ENCODE peak calls at places on chromosome 7, in six cellular contexts. One of them, this sample, is unnamed.

GRCh38 chr7:124251616-124252015 is 218.7 kb upstream of the TMEM229A start:
- DNase-seq in MM.1S: no peak
- DNase-seq in OCI-LY7: no peak
- DNase-seq in GM23338: no peak
- DNase-seq in fibroblast of lung: no peak
- DNase-seq in keratinocyte: no peak
- DNase-seq in this sample: no peak

GRCh38 chr7:84637568-84638338 is 443.2 kb upstream of the SEMA3A start:
- DNase-seq in keratinocyte: peak; percentile 21
- DNase-seq in MM.1S: no peak
- DNase-seq in fibroblast of lung: peak; percentile 96
- DNase-seq in OCI-LY7: no peak
- DNase-seq in GM23338: peak; percentile 74
- DNase-seq in this sample: peak; percentile 58

GRCh38 chr7:375491-375821 is 85.5 kb downstream of the FOXL3 start:
- DNase-seq in fibroblast of lung: no peak
- DNase-seq in GM23338: no peak
- DNase-seq in MM.1S: no peak
- DNase-seq in keratinocyte: no peak
- DNase-seq in OCI-LY7: no peak
- DNase-seq in this sample: no peak

GRCh38 chr7:45021604-45022296 is 21.7 kb downstream of the CCM2 start:
- DNase-seq in GM23338: no peak
- DNase-seq in MM.1S: no peak
- DNase-seq in OCI-LY7: no peak
- DNase-seq in fibroblast of lung: peak; percentile 65
- DNase-seq in keratinocyte: no peak
- DNase-seq in this sample: peak; percentile 51

GRCh38 chr7:38728145-38728544 is 97.0 kb upstream of the AMPH start:
- DNase-seq in MM.1S: no peak
- DNase-seq in fibroblast of lung: peak; percentile 66
- DNase-seq in OCI-LY7: no peak
- DNase-seq in GM23338: no peak
- DNase-seq in keratinocyte: no peak
- DNase-seq in this sample: no peak

GRCh38 chr7:100158229-100159098 is at the start of gene TRAPPC14:
- DNase-seq in fibroblast of lung: peak; percentile 80
- DNase-seq in keratinocyte: no peak
- DNase-seq in GM23338: peak; percentile 97
- DNase-seq in MM.1S: peak; percentile 78
- DNase-seq in OCI-LY7: peak; percentile 87
- DNase-seq in this sample: peak; percentile 65

GRCh38 chr7:47518827-47519226 is 63.1 kb downstream of the TNS3 start:
- DNase-seq in keratinocyte: no peak
- DNase-seq in MM.1S: no peak
- DNase-seq in OCI-LY7: no peak
- DNase-seq in GM23338: no peak
- DNase-seq in fibroblast of lung: peak; percentile 90
- DNase-seq in this sample: no peak

GRCh38 chr7:132417037-132417906 is 159.0 kb downstream of the PLXNA4 start:
- DNase-seq in keratinocyte: no peak
- DNase-seq in GM23338: no peak
- DNase-seq in MM.1S: no peak
- DNase-seq in fibroblast of lung: peak; percentile 69
- DNase-seq in OCI-LY7: no peak
- DNase-seq in this sample: no peak

GRCh38 chr7:1700086-1700485 is 30.0 kb downstream of the ELFN1 start:
- DNase-seq in keratinocyte: no peak
- DNase-seq in GM23338: no peak
- DNase-seq in MM.1S: no peak
- DNase-seq in fibroblast of lung: no peak
- DNase-seq in OCI-LY7: no peak
- DNase-seq in this sample: no peak

GRCh38 chr7:27636326-27637006 is 26.2 kb downstream of the HIBADH start:
- DNase-seq in OCI-LY7: no peak
- DNase-seq in MM.1S: no peak
- DNase-seq in keratinocyte: no peak
- DNase-seq in fibroblast of lung: no peak
- DNase-seq in GM23338: peak; percentile 47
- DNase-seq in this sample: no peak

GRCh38 chr7:31372538-31372937 is 32.0 kb upstream of the NEUROD6 start:
- DNase-seq in keratinocyte: no peak
- DNase-seq in GM23338: no peak
- DNase-seq in fibroblast of lung: no peak
- DNase-seq in MM.1S: no peak
- DNase-seq in OCI-LY7: no peak
- DNase-seq in this sample: no peak

GRCh38 chr7:18354686-18355085 is 140.9 kb upstream of the HDAC9 start:
- DNase-seq in keratinocyte: no peak
- DNase-seq in OCI-LY7: no peak
- DNase-seq in fibroblast of lung: peak; percentile 63
- DNase-seq in GM23338: no peak
- DNase-seq in MM.1S: no peak
- DNase-seq in this sample: no peak

GRCh38 chr7:156090988-156091387 is 278.7 kb upstream of the SHH start:
- DNase-seq in MM.1S: no peak
- DNase-seq in fibroblast of lung: no peak
- DNase-seq in keratinocyte: no peak
- DNase-seq in OCI-LY7: no peak
- DNase-seq in GM23338: no peak
- DNase-seq in this sample: no peak

GRCh38 chr7:102993532-102994029 is 80.8 kb downstream of the LRRC17 start:
- DNase-seq in GM23338: no peak
- DNase-seq in fibroblast of lung: peak; percentile 91
- DNase-seq in keratinocyte: no peak
- DNase-seq in OCI-LY7: no peak
- DNase-seq in MM.1S: no peak
- DNase-seq in this sample: peak; percentile 2

GRCh38 chr7:37149019-37149814 is 299.4 kb downstream of the ELMO1 start:
- DNase-seq in fibroblast of lung: no peak
- DNase-seq in MM.1S: no peak
- DNase-seq in GM23338: no peak
- DNase-seq in keratinocyte: no peak
- DNase-seq in OCI-LY7: no peak
- DNase-seq in this sample: no peak

DNA sequence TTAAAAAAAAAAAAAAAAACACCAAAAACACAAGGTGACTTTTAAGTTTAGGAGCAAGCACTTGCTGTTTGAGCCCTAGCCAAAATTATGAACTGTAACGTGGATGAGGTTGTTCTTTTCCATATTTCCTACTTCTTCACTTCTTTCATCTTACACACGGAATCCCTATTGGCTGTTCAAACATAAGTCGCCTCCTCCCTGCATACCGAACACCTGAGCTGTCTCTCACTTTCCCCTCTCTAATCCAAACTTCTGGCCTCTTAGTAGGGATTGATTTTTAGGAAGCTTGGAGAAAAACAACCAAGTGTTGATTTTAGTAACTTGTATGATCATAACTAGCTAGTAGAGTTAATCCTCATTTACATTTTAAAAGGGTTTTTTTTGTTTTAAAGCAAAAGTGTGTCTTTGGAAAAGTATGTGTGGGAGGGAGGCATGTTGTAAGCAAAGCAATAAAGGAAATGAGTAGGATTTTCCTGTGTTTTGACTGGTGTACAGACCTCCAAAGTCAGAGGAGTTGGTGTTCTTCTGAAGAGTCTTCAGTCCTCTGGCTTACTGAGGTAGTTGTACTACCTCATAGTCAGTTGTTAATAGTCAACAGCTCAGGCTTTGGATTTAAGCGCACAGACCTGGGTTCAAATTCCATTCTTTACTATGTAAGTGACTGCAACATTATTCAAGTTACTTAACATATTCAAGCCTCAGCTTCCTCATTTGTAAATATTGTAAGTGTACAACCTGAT is 39.3 kb downstream of the RABGEF1 start:
- DNase-seq in OCI-LY7: no peak
- DNase-seq in GM23338: no peak
- DNase-seq in keratinocyte: no peak
- DNase-seq in fibroblast of lung: peak; percentile 53
- DNase-seq in MM.1S: no peak
- DNase-seq in this sample: peak; percentile 33
- H4K20me1 ChIP-seq in OCI-LY7: no peaks in the 10 kb centered on the region
- H4K20me1 ChIP-seq in GM23338: peaks cover 9% of the 10 kb centered on the region
- H4K20me1 ChIP-seq in keratinocyte: peaks cover 2% of the 10 kb centered on the region
- H4K20me1 ChIP-seq in fibroblast of lung: no peaks in the 10 kb centered on the region
- H4K20me1 ChIP-seq in MM.1S: no peaks in the 10 kb centered on the region
- H4K20me1 ChIP-seq in this sample: no peaks in the 10 kb centered on the region

DNA sequence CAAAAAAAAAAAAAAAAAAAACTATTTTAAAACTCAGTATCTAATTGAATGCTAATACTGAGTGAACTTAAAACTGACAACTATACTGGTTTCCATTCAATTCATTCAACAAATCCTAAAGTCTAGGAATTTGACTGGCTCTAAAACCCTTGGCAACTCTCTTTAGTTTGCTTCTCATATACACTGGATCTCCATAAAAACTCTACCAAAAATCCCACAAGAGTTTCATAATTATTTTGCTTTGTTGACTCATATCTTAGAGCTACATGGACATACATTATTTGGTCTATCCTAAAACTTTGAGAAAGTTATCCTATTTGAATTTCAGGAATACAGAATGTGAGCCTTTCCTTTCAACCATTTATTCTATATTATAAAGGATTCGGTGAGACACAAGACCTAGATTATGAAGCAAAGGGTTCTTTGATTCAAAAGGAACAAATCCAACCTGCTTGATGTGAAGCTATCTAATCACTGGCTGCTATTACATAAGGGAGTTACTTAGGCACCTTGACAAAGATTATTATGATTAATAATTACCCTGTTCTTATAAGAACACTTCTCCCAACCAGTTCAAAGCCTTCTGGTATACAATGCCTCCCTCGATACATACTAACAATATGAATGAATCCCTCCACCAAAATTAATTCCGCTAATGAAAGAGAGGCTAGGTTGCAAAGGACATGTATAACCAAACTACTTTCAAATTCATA is 15.8 kb upstream of the KMT2E start:
- DNase-seq in keratinocyte: no peak
- DNase-seq in OCI-LY7: no peak
- DNase-seq in GM23338: no peak
- DNase-seq in MM.1S: no peak
- DNase-seq in fibroblast of lung: no peak
- DNase-seq in this sample: no peak
- H3K36me3 ChIP-seq in keratinocyte: peaks cover 8% of the 10 kb centered on the region
- H3K36me3 ChIP-seq in OCI-LY7: peaks cover 94% of the 10 kb centered on the region
- H3K36me3 ChIP-seq in GM23338: no peaks in the 10 kb centered on the region
- H3K36me3 ChIP-seq in MM.1S: peaks cover 5% of the 10 kb centered on the region
- H3K36me3 ChIP-seq in fibroblast of lung: no peaks in the 10 kb centered on the region
- H3K36me3 ChIP-seq in this sample: peaks cover 12% of the 10 kb centered on the region

GRCh38 chr7:150962743-150963399 is 15.2 kb downstream of the KCNH2 start:
- DNase-seq in keratinocyte: no peak
- DNase-seq in GM23338: peak; percentile 84
- DNase-seq in fibroblast of lung: no peak
- DNase-seq in OCI-LY7: peak; percentile 72
- DNase-seq in MM.1S: peak; percentile 41
- DNase-seq in this sample: no peak

GRCh38 chr7:150964593-150965111 is 13.5 kb downstream of the KCNH2 start:
- DNase-seq in keratinocyte: no peak
- DNase-seq in MM.1S: no peak
- DNase-seq in fibroblast of lung: no peak
- DNase-seq in OCI-LY7: no peak
- DNase-seq in GM23338: peak; percentile 60
- DNase-seq in this sample: no peak

GRCh38 chr7:150962285-150962742 is 15.8 kb downstream of the KCNH2 start:
- DNase-seq in keratinocyte: no peak
- DNase-seq in GM23338: no peak
- DNase-seq in OCI-LY7: no peak
- DNase-seq in fibroblast of lung: no peak
- DNase-seq in MM.1S: no peak
- DNase-seq in this sample: no peak

GRCh38 chr7:150965273-150965830 is 12.8 kb downstream of the KCNH2 start:
- DNase-seq in keratinocyte: no peak
- DNase-seq in OCI-LY7: no peak
- DNase-seq in GM23338: no peak
- DNase-seq in fibroblast of lung: no peak
- DNase-seq in MM.1S: no peak
- DNase-seq in this sample: peak; percentile 50

DNA sequence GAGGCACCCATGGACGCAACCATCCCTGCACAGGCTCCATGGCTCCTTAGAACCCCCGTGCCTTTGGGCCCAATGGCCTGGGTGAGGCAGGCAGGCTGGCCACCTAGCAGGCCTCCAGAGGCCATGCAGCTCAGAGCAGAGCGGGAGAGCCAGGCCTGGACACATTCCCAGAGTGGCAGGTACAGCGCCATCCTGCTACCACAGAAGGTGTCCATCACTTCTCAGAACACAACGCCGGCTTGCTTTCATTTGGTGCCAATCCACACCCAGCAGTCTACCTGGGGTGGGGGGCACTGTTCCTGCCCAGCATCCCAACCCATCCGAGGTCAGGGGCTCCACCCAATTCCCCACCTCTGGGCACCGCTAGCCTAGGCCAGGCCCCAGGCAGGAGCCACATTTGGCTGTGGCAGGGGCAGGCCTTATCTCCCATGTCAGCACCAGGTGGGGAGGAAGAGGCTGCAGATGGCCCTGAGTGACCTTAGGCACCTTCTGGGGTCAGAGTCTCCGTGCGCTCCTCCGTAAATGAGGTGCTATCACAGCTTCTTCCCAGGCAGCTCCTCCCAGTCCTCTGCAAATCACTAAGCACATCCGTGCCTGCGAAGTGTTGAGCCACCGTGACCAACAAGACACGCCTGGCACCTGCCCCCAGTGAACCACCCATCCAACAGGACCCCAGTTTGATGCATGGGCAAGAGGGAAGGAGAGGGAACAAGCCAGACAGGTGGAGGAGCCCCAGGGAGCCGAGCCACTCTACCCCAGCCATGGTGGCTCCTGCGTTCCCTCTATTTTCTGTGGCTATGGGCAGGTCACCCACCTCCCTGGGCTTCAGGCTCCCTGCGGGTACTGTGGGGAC is 14.2 kb downstream of the KCNH2 start:
- DNase-seq in OCI-LY7: no peak
- DNase-seq in MM.1S: no peak
- DNase-seq in GM23338: no peak
- DNase-seq in fibroblast of lung: no peak
- DNase-seq in keratinocyte: no peak
- DNase-seq in this sample: no peak
- H3K4me1 ChIP-seq in OCI-LY7: peaks cover 9% of the 10 kb centered on the region
- H3K4me1 ChIP-seq in MM.1S: no peaks in the 10 kb centered on the region
- H3K4me1 ChIP-seq in GM23338: peaks cover 13% of the 10 kb centered on the region
- H3K4me1 ChIP-seq in fibroblast of lung: peaks cover 3% of the 10 kb centered on the region
- H3K4me1 ChIP-seq in keratinocyte: no peaks in the 10 kb centered on the region
- H3K4me1 ChIP-seq in this sample: peaks cover 6% of the 10 kb centered on the region

GRCh38 chr7:92831716-92832622 is 4.4 kb downstream of the CDK6 start:
- DNase-seq in MM.1S: peak; percentile 41
- DNase-seq in fibroblast of lung: peak; percentile 95
- DNase-seq in GM23338: peak; percentile 65
- DNase-seq in OCI-LY7: no peak
- DNase-seq in keratinocyte: no peak
- DNase-seq in this sample: peak; percentile 87

GRCh38 chr7:92827464-92827863 is 8.9 kb downstream of the CDK6 start:
- DNase-seq in MM.1S: no peak
- DNase-seq in GM23338: no peak
- DNase-seq in OCI-LY7: no peak
- DNase-seq in keratinocyte: no peak
- DNase-seq in fibroblast of lung: peak; percentile 74
- DNase-seq in this sample: no peak

GRCh38 chr7:92830532-92831110 is 5.8 kb downstream of the CDK6 start:
- DNase-seq in fibroblast of lung: peak; percentile 38
- DNase-seq in GM23338: no peak
- DNase-seq in OCI-LY7: no peak
- DNase-seq in MM.1S: no peak
- DNase-seq in keratinocyte: no peak
- DNase-seq in this sample: no peak

GRCh38 chr7:92832623-92833023 is 3.8 kb downstream of the CDK6 start:
- DNase-seq in GM23338: no peak
- DNase-seq in fibroblast of lung: no peak
- DNase-seq in OCI-LY7: no peak
- DNase-seq in keratinocyte: no peak
- DNase-seq in MM.1S: no peak
- DNase-seq in this sample: peak; percentile 55

GRCh38 chr7:92830047-92830446 is 6.3 kb downstream of the CDK6 start:
- DNase-seq in GM23338: no peak
- DNase-seq in fibroblast of lung: no peak
- DNase-seq in MM.1S: no peak
- DNase-seq in keratinocyte: no peak
- DNase-seq in OCI-LY7: no peak
- DNase-seq in this sample: no peak
- H4K20me1 ChIP-seq in GM23338: no peaks in the 10 kb centered on the region
- H4K20me1 ChIP-seq in fibroblast of lung: no peaks in the 10 kb centered on the region
- H4K20me1 ChIP-seq in MM.1S: no peaks in the 10 kb centered on the region
- H4K20me1 ChIP-seq in keratinocyte: peaks cover 4% of the 10 kb centered on the region
- H4K20me1 ChIP-seq in OCI-LY7: no peaks in the 10 kb centered on the region
- H4K20me1 ChIP-seq in this sample: no peaks in the 10 kb centered on the region

This sample was measured in mammary epithelial cell.